ENCODE peak calls at places on chromosomes 13 and 19, in six cellular contexts. One of them, this sample, is unnamed.

GRCh38 chr19:4722671-4723464 is 774 bp downstream of the DPP9 start:
- DNase-seq in HTR-8/SVneo: no peak
- DNase-seq in amygdala: peak
- DNase-seq in CD8-positive, alpha-beta memory T cell: no peak
- DNase-seq in activated CD4-positive, alpha-beta T cell treated with anti-CD3 and anti-CD28 coated beads, Interleukin-2, amount 50 U/mL, for 24 hours: no peak
- DNase-seq in endothelial cell: no peak
- DNase-seq in this sample: no peak

GRCh38 chr13:65985632-65986031 is 1244.5 kb downstream of the PCDH9 start:
- DNase-seq in amygdala: no peak
- DNase-seq in activated CD4-positive, alpha-beta T cell treated with anti-CD3 and anti-CD28 coated beads, Interleukin-2, amount 50 U/mL, for 24 hours: no peak
- DNase-seq in endothelial cell: peak
- DNase-seq in CD8-positive, alpha-beta memory T cell: no peak
- DNase-seq in HTR-8/SVneo: no peak
- DNase-seq in this sample: no peak

GRCh38 chr13:35549481-35549880 is 73.0 kb upstream of the MAB21L1 start:
- DNase-seq in amygdala: no peak
- DNase-seq in HTR-8/SVneo: peak
- DNase-seq in endothelial cell: no peak
- DNase-seq in activated CD4-positive, alpha-beta T cell treated with anti-CD3 and anti-CD28 coated beads, Interleukin-2, amount 50 U/mL, for 24 hours: no peak
- DNase-seq in CD8-positive, alpha-beta memory T cell: no peak
- DNase-seq in this sample: peak

GRCh38 chr13:101695870-101696516 is 243.5 kb downstream of the ITGBL1 start:
- DNase-seq in endothelial cell: no peak
- DNase-seq in activated CD4-positive, alpha-beta T cell treated with anti-CD3 and anti-CD28 coated beads, Interleukin-2, amount 50 U/mL, for 24 hours: no peak
- DNase-seq in amygdala: no peak
- DNase-seq in HTR-8/SVneo: no peak
- DNase-seq in CD8-positive, alpha-beta memory T cell: no peak
- DNase-seq in this sample: no peak

GRCh38 chr13:76820759-76821158 is 65.4 kb downstream of the KCTD12 start:
- DNase-seq in HTR-8/SVneo: no peak
- DNase-seq in amygdala: no peak
- DNase-seq in endothelial cell: no peak
- DNase-seq in activated CD4-positive, alpha-beta T cell treated with anti-CD3 and anti-CD28 coated beads, Interleukin-2, amount 50 U/mL, for 24 hours: no peak
- DNase-seq in CD8-positive, alpha-beta memory T cell: no peak
- DNase-seq in this sample: no peak

GRCh38 chr13:26485786-26486185 is 71.7 kb upstream of the WASF3 start:
- DNase-seq in activated CD4-positive, alpha-beta T cell treated with anti-CD3 and anti-CD28 coated beads, Interleukin-2, amount 50 U/mL, for 24 hours: no peak
- DNase-seq in CD8-positive, alpha-beta memory T cell: no peak
- DNase-seq in endothelial cell: no peak
- DNase-seq in HTR-8/SVneo: no peak
- DNase-seq in amygdala: no peak
- DNase-seq in this sample: no peak

GRCh38 chr13:58879114-58879513 is 1247.6 kb downstream of the PCDH17 start:
- DNase-seq in amygdala: no peak
- DNase-seq in endothelial cell: no peak
- DNase-seq in HTR-8/SVneo: no peak
- DNase-seq in CD8-positive, alpha-beta memory T cell: no peak
- DNase-seq in activated CD4-positive, alpha-beta T cell treated with anti-CD3 and anti-CD28 coated beads, Interleukin-2, amount 50 U/mL, for 24 hours: no peak
- DNase-seq in this sample: no peak

GRCh38 chr19:5339950-5340636 is 519 bp downstream of the PTPRS start:
- DNase-seq in endothelial cell: peak
- DNase-seq in amygdala: no peak
- DNase-seq in CD8-positive, alpha-beta memory T cell: no peak
- DNase-seq in HTR-8/SVneo: peak
- DNase-seq in activated CD4-positive, alpha-beta T cell treated with anti-CD3 and anti-CD28 coated beads, Interleukin-2, amount 50 U/mL, for 24 hours: no peak
- DNase-seq in this sample: no peak

GRCh38 chr19:40523322-40524047 is 53.2 kb upstream of the SHKBP1 start:
- DNase-seq in CD8-positive, alpha-beta memory T cell: no peak
- DNase-seq in activated CD4-positive, alpha-beta T cell treated with anti-CD3 and anti-CD28 coated beads, Interleukin-2, amount 50 U/mL, for 24 hours: peak
- DNase-seq in HTR-8/SVneo: peak
- DNase-seq in amygdala: no peak
- DNase-seq in endothelial cell: peak
- DNase-seq in this sample: peak

GRCh38 chr13:113959198-113959597 is 14.7 kb downstream of the C13orf46 start:
- DNase-seq in endothelial cell: no peak
- DNase-seq in HTR-8/SVneo: no peak
- DNase-seq in CD8-positive, alpha-beta memory T cell: no peak
- DNase-seq in activated CD4-positive, alpha-beta T cell treated with anti-CD3 and anti-CD28 coated beads, Interleukin-2, amount 50 U/mL, for 24 hours: no peak
- DNase-seq in amygdala: no peak
- DNase-seq in this sample: no peak

GRCh38 chr13:98598043-98598442 is 21.1 kb upstream of the STK24 start:
- DNase-seq in endothelial cell: no peak
- DNase-seq in amygdala: no peak
- DNase-seq in activated CD4-positive, alpha-beta T cell treated with anti-CD3 and anti-CD28 coated beads, Interleukin-2, amount 50 U/mL, for 24 hours: no peak
- DNase-seq in HTR-8/SVneo: no peak
- DNase-seq in CD8-positive, alpha-beta memory T cell: no peak
- DNase-seq in this sample: no peak

GRCh38 chr19:42282810-42283247 is 13.8 kb downstream of the CIC start:
- DNase-seq in HTR-8/SVneo: no peak
- DNase-seq in amygdala: no peak
- DNase-seq in CD8-positive, alpha-beta memory T cell: no peak
- DNase-seq in endothelial cell: no peak
- DNase-seq in activated CD4-positive, alpha-beta T cell treated with anti-CD3 and anti-CD28 coated beads, Interleukin-2, amount 50 U/mL, for 24 hours: no peak
- DNase-seq in this sample: no peak

GRCh38 chr19:17245535-17245984 is at the start of gene NR2F6:
- DNase-seq in HTR-8/SVneo: no peak
- DNase-seq in CD8-positive, alpha-beta memory T cell: no peak
- DNase-seq in activated CD4-positive, alpha-beta T cell treated with anti-CD3 and anti-CD28 coated beads, Interleukin-2, amount 50 U/mL, for 24 hours: no peak
- DNase-seq in endothelial cell: no peak
- DNase-seq in amygdala: no peak
- DNase-seq in this sample: no peak

GRCh38 chr19:7738023-7738422 is 6.1 kb upstream of the CLEC4G start:
- DNase-seq in amygdala: no peak
- DNase-seq in HTR-8/SVneo: no peak
- DNase-seq in CD8-positive, alpha-beta memory T cell: no peak
- DNase-seq in endothelial cell: no peak
- DNase-seq in activated CD4-positive, alpha-beta T cell treated with anti-CD3 and anti-CD28 coated beads, Interleukin-2, amount 50 U/mL, for 24 hours: peak
- DNase-seq in this sample: no peak

GRCh38 chr13:28641600-28641926 is 17.4 kb upstream of the POMP start:
- DNase-seq in CD8-positive, alpha-beta memory T cell: no peak
- DNase-seq in endothelial cell: no peak
- DNase-seq in activated CD4-positive, alpha-beta T cell treated with anti-CD3 and anti-CD28 coated beads, Interleukin-2, amount 50 U/mL, for 24 hours: no peak
- DNase-seq in HTR-8/SVneo: no peak
- DNase-seq in amygdala: no peak
- DNase-seq in this sample: no peak

GRCh38 chr13:38944219-38944618 is 46.4 kb downstream of the STOML3 start:
- DNase-seq in endothelial cell: no peak
- DNase-seq in activated CD4-positive, alpha-beta T cell treated with anti-CD3 and anti-CD28 coated beads, Interleukin-2, amount 50 U/mL, for 24 hours: no peak
- DNase-seq in HTR-8/SVneo: no peak
- DNase-seq in amygdala: no peak
- DNase-seq in CD8-positive, alpha-beta memory T cell: no peak
- DNase-seq in this sample: no peak

GRCh38 chr19:53959176-53959757 is 3.5 kb upstream of the CACNG8 start:
- DNase-seq in activated CD4-positive, alpha-beta T cell treated with anti-CD3 and anti-CD28 coated beads, Interleukin-2, amount 50 U/mL, for 24 hours: no peak
- DNase-seq in HTR-8/SVneo: no peak
- DNase-seq in endothelial cell: no peak
- DNase-seq in amygdala: no peak
- DNase-seq in CD8-positive, alpha-beta memory T cell: no peak
- DNase-seq in this sample: no peak

GRCh38 chr13:100341327-100341726 is 247.3 kb downstream of the GGACT start:
- DNase-seq in endothelial cell: no peak
- DNase-seq in CD8-positive, alpha-beta memory T cell: no peak
- DNase-seq in amygdala: no peak
- DNase-seq in activated CD4-positive, alpha-beta T cell treated with anti-CD3 and anti-CD28 coated beads, Interleukin-2, amount 50 U/mL, for 24 hours: no peak
- DNase-seq in HTR-8/SVneo: no peak
- DNase-seq in this sample: no peak

GRCh38 chr19:10760268-10760944 is 42.5 kb downstream of the DNM2 start:
- DNase-seq in HTR-8/SVneo: no peak
- DNase-seq in activated CD4-positive, alpha-beta T cell treated with anti-CD3 and anti-CD28 coated beads, Interleukin-2, amount 50 U/mL, for 24 hours: peak
- DNase-seq in amygdala: no peak
- DNase-seq in endothelial cell: no peak
- DNase-seq in CD8-positive, alpha-beta memory T cell: peak
- DNase-seq in this sample: no peak

GRCh38 chr13:40060318-40061007 is 405.0 kb downstream of the COG6 start:
- DNase-seq in amygdala: peak
- DNase-seq in CD8-positive, alpha-beta memory T cell: no peak
- DNase-seq in activated CD4-positive, alpha-beta T cell treated with anti-CD3 and anti-CD28 coated beads, Interleukin-2, amount 50 U/mL, for 24 hours: peak
- DNase-seq in endothelial cell: no peak
- DNase-seq in HTR-8/SVneo: no peak
- DNase-seq in this sample: peak

GRCh38 chr19:1284979-1285736 is 515 bp upstream of the EFNA2 start:
- DNase-seq in endothelial cell: no peak
- DNase-seq in activated CD4-positive, alpha-beta T cell treated with anti-CD3 and anti-CD28 coated beads, Interleukin-2, amount 50 U/mL, for 24 hours: no peak
- DNase-seq in amygdala: no peak
- DNase-seq in CD8-positive, alpha-beta memory T cell: no peak
- DNase-seq in HTR-8/SVneo: no peak
- DNase-seq in this sample: no peak

GRCh38 chr13:98998831-98999634 is 21.2 kb upstream of the DOCK9 start:
- DNase-seq in activated CD4-positive, alpha-beta T cell treated with anti-CD3 and anti-CD28 coated beads, Interleukin-2, amount 50 U/mL, for 24 hours: peak
- DNase-seq in HTR-8/SVneo: no peak
- DNase-seq in amygdala: no peak
- DNase-seq in CD8-positive, alpha-beta memory T cell: no peak
- DNase-seq in endothelial cell: no peak
- DNase-seq in this sample: no peak

GRCh38 chr19:50318438-50318837 is 10.7 kb downstream of the KCNC3 start:
- DNase-seq in activated CD4-positive, alpha-beta T cell treated with anti-CD3 and anti-CD28 coated beads, Interleukin-2, amount 50 U/mL, for 24 hours: no peak
- DNase-seq in CD8-positive, alpha-beta memory T cell: no peak
- DNase-seq in amygdala: no peak
- DNase-seq in endothelial cell: no peak
- DNase-seq in HTR-8/SVneo: no peak
- DNase-seq in this sample: no peak

GRCh38 chr19:45955905-45956608 is 17.6 kb downstream of the NOVA2 start:
- DNase-seq in CD8-positive, alpha-beta memory T cell: no peak
- DNase-seq in activated CD4-positive, alpha-beta T cell treated with anti-CD3 and anti-CD28 coated beads, Interleukin-2, amount 50 U/mL, for 24 hours: no peak
- DNase-seq in HTR-8/SVneo: no peak
- DNase-seq in endothelial cell: no peak
- DNase-seq in amygdala: peak
- DNase-seq in this sample: peak

GRCh38 chr19:45729774-45730388 is 815 bp downstream of the FBXO46 start:
- DNase-seq in HTR-8/SVneo: no peak
- DNase-seq in amygdala: no peak
- DNase-seq in endothelial cell: no peak
- DNase-seq in activated CD4-positive, alpha-beta T cell treated with anti-CD3 and anti-CD28 coated beads, Interleukin-2, amount 50 U/mL, for 24 hours: no peak
- DNase-seq in CD8-positive, alpha-beta memory T cell: no peak
- DNase-seq in this sample: no peak

GRCh38 chr19:5184930-5185329 is 155.7 kb downstream of the PTPRS start:
- DNase-seq in amygdala: no peak
- DNase-seq in activated CD4-positive, alpha-beta T cell treated with anti-CD3 and anti-CD28 coated beads, Interleukin-2, amount 50 U/mL, for 24 hours: no peak
- DNase-seq in CD8-positive, alpha-beta memory T cell: no peak
- DNase-seq in HTR-8/SVneo: no peak
- DNase-seq in endothelial cell: no peak
- DNase-seq in this sample: no peak

GRCh38 chr19:11963566-11964355 is 1.1 kb upstream of the ZNF763 start:
- DNase-seq in CD8-positive, alpha-beta memory T cell: peak
- DNase-seq in amygdala: peak
- DNase-seq in endothelial cell: no peak
- DNase-seq in activated CD4-positive, alpha-beta T cell treated with anti-CD3 and anti-CD28 coated beads, Interleukin-2, amount 50 U/mL, for 24 hours: peak
- DNase-seq in HTR-8/SVneo: peak
- DNase-seq in this sample: no peak

GRCh38 chr19:10000171-10000826 is 10.0 kb downstream of the COL5A3 start:
- DNase-seq in activated CD4-positive, alpha-beta T cell treated with anti-CD3 and anti-CD28 coated beads, Interleukin-2, amount 50 U/mL, for 24 hours: peak
- DNase-seq in amygdala: peak
- DNase-seq in HTR-8/SVneo: peak
- DNase-seq in CD8-positive, alpha-beta memory T cell: peak
- DNase-seq in endothelial cell: peak
- DNase-seq in this sample: peak

GRCh38 chr13:52061587-52061986 is 37.1 kb downstream of the UTP14C start:
- DNase-seq in HTR-8/SVneo: no peak
- DNase-seq in activated CD4-positive, alpha-beta T cell treated with anti-CD3 and anti-CD28 coated beads, Interleukin-2, amount 50 U/mL, for 24 hours: no peak
- DNase-seq in CD8-positive, alpha-beta memory T cell: no peak
- DNase-seq in amygdala: no peak
- DNase-seq in endothelial cell: no peak
- DNase-seq in this sample: no peak